ENCODE peak calls at places on chromosomes 6 and 20, in five cellular contexts. F, E, T, U and A are unnamed samples.

GRCh38 chr6:158645064-158646022 is 800 bp upstream of the DYNLT1 start:
- DNase-seq in F (no peak), E (no peak), T (no peak), U (no peak), A (no peak)

GRCh38 chr6:56356431-56356830 is 109.1 kb upstream of the COL21A1 start:
- DNase-seq in F (no peak), E (peak), T (no peak), U (no peak), A (no peak)

GRCh38 chr6:119096683-119097310 is 18.3 kb upstream of the FAM184A start:
- DNase-seq in F (peak), E (peak), T (no peak), U (no peak), A (no peak)

GRCh38 chr20:22836211-22836610 is 198.9 kb upstream of the SSTR4 start:
- DNase-seq in F (no peak), E (no peak), T (no peak), U (no peak), A (no peak)

GRCh38 chr6:5893295-5893694 is 113.4 kb downstream of the NRN1 start:
- DNase-seq in F (no peak), E (no peak), T (no peak), U (no peak), A (no peak)

GRCh38 chr6:82705579-82705978 is 342.0 kb downstream of the TPBG start:
- DNase-seq in F (no peak), E (no peak), T (no peak), U (no peak), A (no peak)

GRCh38 chr20:4406627-4407026 is 315.1 kb upstream of the PRND start:
- DNase-seq in F (no peak), E (peak), T (no peak), U (no peak), A (no peak)

GRCh38 chr6:168374051-168374502 is 54.5 kb upstream of the DACT2 start:
- DNase-seq in F (no peak), E (no peak), T (no peak), U (no peak), A (no peak)

GRCh38 chr6:167495506-167496391 is 170.9 kb downstream of the TTLL2 start:
- DNase-seq in F (no peak), E (no peak), T (no peak), U (no peak), A (no peak)

GRCh38 chr6:132304891-132305305 is 96.4 kb downstream of the MOXD1 start:
- DNase-seq in F (no peak), E (no peak), T (no peak), U (no peak), A (no peak)

GRCh38 chr6:119476554-119476953 is 127.0 kb upstream of the MAN1A1 start:
- DNase-seq in F (no peak), E (no peak), T (no peak), U (no peak), A (no peak)

GRCh38 chr20:59015812-59016711 is 3.2 kb upstream of the TUBB1 start:
- DNase-seq in F (no peak), E (no peak), T (no peak), U (no peak), A (no peak)

GRCh38 chr6:116316772-116317467 is 37.2 kb upstream of the TSPYL1 start:
- DNase-seq in F (no peak), E (no peak), T (no peak), U (no peak), A (no peak)

GRCh38 chr20:45840700-45841198 is 7.2 kb downstream of the SNX21 start:
- DNase-seq in F (no peak), E (no peak), T (no peak), U (no peak), A (no peak)

GRCh38 chr6:165552248-165552736 is 110.7 kb downstream of the PDE10A start:
- DNase-seq in F (no peak), E (no peak), T (peak), U (no peak), A (no peak)

GRCh38 chr6:145704153-145704781 is 31.1 kb downstream of the EPM2A start:
- DNase-seq in F (no peak), E (peak), T (no peak), U (no peak), A (no peak)

GRCh38 chr20:61752576-61752975 is 313.1 kb downstream of the TAF4 start:
- DNase-seq in F (no peak), E (no peak), T (no peak), U (no peak), A (no peak)

GRCh38 chr6:38806833-38807232 is 91.7 kb downstream of the DNAH8 start:
- DNase-seq in F (no peak), E (no peak), T (no peak), U (no peak), A (no peak)

GRCh38 chr6:12957321-12958051 is 240.9 kb downstream of the PHACTR1 start:
- DNase-seq in F (peak), E (peak), T (peak), U (peak), A (peak)

GRCh38 chr6:31356216-31356945 is 598 bp downstream of the HLA-B start:
- DNase-seq in F (peak), E (peak), T (no peak), U (peak), A (no peak)

GRCh38 chr6:16097382-16098171 is 31.3 kb upstream of the MYLIP start:
- DNase-seq in F (no peak), E (no peak), T (no peak), U (no peak), A (no peak)

GRCh38 chr6:170174124-170174770 is 116.6 kb downstream of the DLL1 start:
- DNase-seq in F (no peak), E (no peak), T (no peak), U (no peak), A (peak)

GRCh38 chr6:58419321-58419720 is 1101.9 kb downstream of the PRIM2 start:
- DNase-seq in F (no peak), E (no peak), T (no peak), U (no peak), A (no peak)

GRCh38 chr6:2264932-2265331 is 19.5 kb upstream of the GMDS start:
- DNase-seq in F (no peak), E (peak), T (no peak), U (no peak), A (no peak)

GRCh38 chr6:12269100-12269499 is 21.1 kb upstream of the EDN1 start:
- DNase-seq in F (no peak), E (no peak), T (no peak), U (no peak), A (no peak)

GRCh38 chr6:15754035-15754705 is 91.3 kb upstream of the DTNBP1 start:
- DNase-seq in F (no peak), E (peak), T (no peak), U (no peak), A (no peak)

GRCh38 chr20:39607124-39607523 is 645.0 kb downstream of the DHX35 start:
- DNase-seq in F (no peak), E (peak), T (no peak), U (no peak), A (no peak)

GRCh38 chr6:9250852-9251251 is 815.5 kb upstream of the SLC35B3 start:
- DNase-seq in F (peak), E (peak), T (peak), U (no peak), A (no peak)

GRCh38 chr6:119237177-119237715 is 112.3 kb downstream of the MAN1A1 start:
- DNase-seq in F (no peak), E (no peak), T (no peak), U (no peak), A (no peak)

GRCh38 chr20:41094656-41095055 is 42.7 kb upstream of the PLCG1 start:
- DNase-seq in F (no peak), E (no peak), T (no peak), U (no peak), A (no peak)

GRCh38 chr6:25056130-25056529 is 120.4 kb upstream of the RIPOR2 start:
- DNase-seq in F (no peak), E (no peak), T (no peak), U (peak), A (no peak)

GRCh38 chr6:96153775-96154174 is 138.0 kb downstream of the FUT9 start:
- DNase-seq in F (no peak), E (no peak), T (no peak), U (no peak), A (no peak)

GRCh38 chr20:24779886-24780285 is 169.2 kb upstream of the CST7 start:
- DNase-seq in F (no peak), E (no peak), T (no peak), U (no peak), A (no peak)